ENCODE peak calls at places on chromosomes 2 and 18, in four cellular contexts. F, O, P and M are unnamed samples. For H3K36me3, the result is how much of the 10 kb centered on the place peaks cover.

GRCh38 chr2:8303322-8303832 is 378.5 kb upstream of the ID2 start:
- DNase-seq in F (peak), P (peak), O (peak), M (peak)

GRCh38 chr2:64876137-64876647 is 113.0 kb upstream of the SLC1A4 start:
- DNase-seq in P (no peak), F (no peak), O (no peak), M (no peak)

GRCh38 chr2:66478729-66479316 is 43.9 kb downstream of the MEIS1 start:
- DNase-seq in P (no peak), F (no peak), O (no peak), M (no peak)

GRCh38 chr2:28869494-28870145 is 489 bp downstream of the TRMT61B start:
- DNase-seq in P (no peak), F (peak), O (peak), M (no peak)

GRCh38 chr18:14974088-14974487 is 226.1 kb downstream of the ANKRD30B start:
- DNase-seq in O (no peak), F (no peak), P (peak), M (no peak)

GRCh38 chr18:57792741-57793629 is 10.1 kb downstream of the ATP8B1 start:
- DNase-seq in F (no peak), P (peak), O (no peak), M (peak)

GRCh38 chr2:29322011-29322410 is 206.8 kb downstream of the CLIP4 start:
- DNase-seq in P (no peak), F (no peak), O (no peak), M (no peak)

GRCh38 chr2:191521608-191522208 is 156.2 kb upstream of the NABP1 start:
- DNase-seq in F (no peak), P (no peak), O (no peak), M (no peak)

GRCh38 chr2:20093263-20094141 is 42.1 kb upstream of the LAPTM4A start:
- DNase-seq in P (no peak), O (peak), F (peak), M (peak)

GRCh38 chr2:121698318-121698930 is 38.3 kb downstream of the NIFK start:
- DNase-seq in O (peak), P (no peak), F (no peak), M (no peak)

GRCh38 chr18:1559563-1559962 is 654.9 kb downstream of the ADCYAP1 start:
- DNase-seq in F (no peak), P (no peak), O (no peak), M (no peak)

GRCh38 chr2:239399404-239399999 is 1.3 kb downstream of the HDAC4 start:
- DNase-seq in F (peak), P (no peak), O (peak), M (peak)

GRCh38 chr2:220277445-220277960 is 650.1 kb downstream of the SLC4A3 start:
- DNase-seq in F (peak), P (peak), O (no peak), M (no peak)

GRCh38 chr2:109415460-109416004 is 198.2 kb downstream of the SEPTIN10 start:
- DNase-seq in O (no peak), F (no peak), P (no peak), M (no peak)

GRCh38 chr2:142290931-142291330 is 160.1 kb upstream of the LRP1B start:
- DNase-seq in P (no peak), F (peak), O (no peak), M (no peak)

GRCh38 chr2:85785027-85785822 is 31.4 kb downstream of the ATOH8 start:
- DNase-seq in P (peak), O (peak), F (no peak), M (no peak)

GRCh38 chr2:33496150-33496549 is 19.7 kb downstream of the RASGRP3 start:
- DNase-seq in P (no peak), F (no peak), O (no peak), M (no peak)

GRCh38 chr2:88549616-88550292 is 77.5 kb downstream of the EIF2AK3 start:
- DNase-seq in P (no peak), F (no peak), O (no peak), M (no peak)

GRCh38 chr2:4533806-4534205 is 830.4 kb downstream of the DCDC2C start:
- DNase-seq in P (no peak), F (no peak), O (no peak), M (no peak)

GRCh38 chr2:38037757-38038615 is 38.0 kb downstream of the CYP1B1 start:
- DNase-seq in O (no peak), P (no peak), F (peak), M (no peak)

GRCh38 chr2:10076988-10077527 is 3.2 kb downstream of the CYS1 start:
- DNase-seq in F (no peak), P (no peak), O (no peak), M (no peak)

GRCh38 chr2:101792208-101792607 is 94.7 kb downstream of the MAP4K4 start:
- DNase-seq in O (no peak), F (no peak), P (no peak), M (no peak)

GRCh38 chr2:108451976-108452375 is 3.0 kb downstream of the GCC2 start:
- DNase-seq in P (no peak), F (no peak), O (no peak), M (no peak)

GRCh38 chr2:28592481-28592880 is 96.6 kb downstream of the PLB1 start:
- DNase-seq in P (no peak), O (peak), F (no peak), M (no peak)

GRCh38 chr2:37020212-37020886 is 54.0 kb upstream of the STRN start:
- DNase-seq in O (peak), F (peak), P (peak), M (peak)

GRCh38 chr2:222311978-222312738 is 13.4 kb upstream of the PAX3 start:
- DNase-seq in P (no peak), O (no peak), F (no peak), M (no peak)

GRCh38 chr18:55387139-55387984 is 200.6 kb downstream of the TCF4 start:
- DNase-seq in O (no peak), P (no peak), F (peak), M (no peak)

GRCh38 chr2:215811409-215812355 is 201.7 kb downstream of the MREG start:
- DNase-seq in F (no peak), O (no peak), P (no peak), M (no peak)

GRCh38 chr2:138298900-138299299 is 202.7 kb upstream of the SPOPL start:
- DNase-seq in P (no peak), F (no peak), O (no peak), M (no peak)

GRCh38 chr2:12047761-12048160 is 301.3 kb downstream of the LPIN1 start:
- DNase-seq in O (no peak), P (no peak), F (no peak), M (no peak)

GRCh38 chr2:166270376-166270775 is 105.4 kb downstream of the SCN9A start:
- DNase-seq in P (no peak), F (no peak), O (no peak), M (no peak)

DNA sequence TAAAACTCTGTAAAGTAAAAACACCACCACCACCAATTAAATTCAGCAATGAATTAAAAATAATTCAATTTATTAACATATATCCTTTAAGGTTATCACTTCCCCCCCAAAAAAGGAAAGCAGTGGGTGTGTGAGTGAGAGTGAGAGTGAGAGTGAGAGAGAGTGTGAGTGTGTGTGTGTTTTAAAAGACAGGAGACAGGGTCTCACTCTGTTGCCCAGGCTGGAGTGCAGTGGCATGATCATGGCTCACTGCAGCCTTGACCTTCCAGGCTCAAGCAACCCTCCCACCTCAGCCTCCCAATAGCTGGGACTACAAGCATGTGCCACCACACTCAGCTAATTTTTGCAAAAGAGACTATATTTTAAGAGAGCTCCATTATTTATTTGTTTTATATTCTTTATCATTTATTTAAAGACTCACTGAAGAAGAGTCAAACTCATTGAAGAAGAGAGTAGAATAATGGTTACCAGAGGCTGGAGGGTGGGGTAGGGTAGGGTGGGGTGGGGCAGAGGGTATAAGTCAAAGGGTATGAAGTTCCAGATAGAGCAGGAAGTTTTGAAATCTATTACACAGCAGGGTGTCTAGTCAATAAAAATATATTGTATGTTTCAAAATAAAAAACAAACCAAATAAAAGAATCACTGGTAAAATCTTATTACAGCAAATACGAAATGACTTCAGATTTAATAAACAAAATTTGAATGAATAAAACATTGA is 121.6 kb downstream of the C2orf74 start:
- DNase-seq in O (no peak), P (no peak), F (no peak), M (no peak)
- H3K36me3 ChIP-seq in O (under half), P (under half), F (under half), M (under half)

DNA sequence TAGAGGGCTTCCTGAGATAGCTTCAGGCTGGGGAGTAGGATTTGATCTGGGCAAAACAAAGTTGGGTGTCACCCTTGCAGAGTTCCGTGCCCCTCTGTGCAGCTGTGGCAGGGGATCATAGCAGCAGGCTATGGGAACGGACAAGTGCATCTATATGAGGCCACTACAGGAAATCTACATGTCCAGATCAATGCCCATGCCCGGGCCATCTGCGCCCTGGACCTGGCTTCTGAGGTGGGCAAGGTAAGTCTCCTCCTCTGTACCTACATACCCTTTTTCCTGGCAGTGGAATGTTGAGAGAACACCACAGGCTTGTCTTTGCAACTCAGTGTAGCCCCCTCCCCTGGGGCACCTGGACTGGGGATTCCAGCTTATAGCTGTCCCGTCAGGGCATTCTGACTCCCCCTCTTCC is 3.5 kb downstream of the WDR54 start:
- DNase-seq in O (no peak), P (no peak), F (no peak), M (no peak)
- TF ChIP-seq POLR2A in O (no peak), P (no peak), F (no peak), M (no peak)

DNA sequence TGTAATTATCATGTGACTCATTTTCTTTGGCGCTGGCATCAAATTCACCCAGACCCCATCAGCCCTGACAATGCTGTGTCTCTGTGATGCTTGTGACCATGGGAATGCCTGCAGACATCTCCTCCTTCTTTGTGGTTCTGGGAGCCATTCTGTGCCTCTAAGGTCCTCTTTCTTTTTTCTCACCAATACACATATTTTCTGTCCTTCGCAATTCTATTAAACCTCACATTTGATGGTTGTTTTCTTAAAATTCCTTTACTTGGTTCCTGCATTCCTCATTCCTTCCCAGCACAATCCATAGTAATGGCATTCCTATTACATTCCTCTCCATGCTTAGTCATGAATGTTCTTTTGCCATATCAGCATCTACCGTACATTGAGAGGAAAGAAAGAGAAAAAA is 375.3 kb downstream of the PIK3C3 start:
- DNase-seq in P (no peak), O (no peak), F (no peak), M (no peak)
- H3K27ac ChIP-seq in P (no peak), O (no peak), F (no peak), M (no peak)

GRCh38 chr2:69535739-69536374 is 98.6 kb upstream of the NFU1 start:
- DNase-seq in F (no peak), P (no peak), O (no peak), M (no peak)
- H3K36me3 ChIP-seq in F (under half), P (under half), O (under half), M (under half)

DNA sequence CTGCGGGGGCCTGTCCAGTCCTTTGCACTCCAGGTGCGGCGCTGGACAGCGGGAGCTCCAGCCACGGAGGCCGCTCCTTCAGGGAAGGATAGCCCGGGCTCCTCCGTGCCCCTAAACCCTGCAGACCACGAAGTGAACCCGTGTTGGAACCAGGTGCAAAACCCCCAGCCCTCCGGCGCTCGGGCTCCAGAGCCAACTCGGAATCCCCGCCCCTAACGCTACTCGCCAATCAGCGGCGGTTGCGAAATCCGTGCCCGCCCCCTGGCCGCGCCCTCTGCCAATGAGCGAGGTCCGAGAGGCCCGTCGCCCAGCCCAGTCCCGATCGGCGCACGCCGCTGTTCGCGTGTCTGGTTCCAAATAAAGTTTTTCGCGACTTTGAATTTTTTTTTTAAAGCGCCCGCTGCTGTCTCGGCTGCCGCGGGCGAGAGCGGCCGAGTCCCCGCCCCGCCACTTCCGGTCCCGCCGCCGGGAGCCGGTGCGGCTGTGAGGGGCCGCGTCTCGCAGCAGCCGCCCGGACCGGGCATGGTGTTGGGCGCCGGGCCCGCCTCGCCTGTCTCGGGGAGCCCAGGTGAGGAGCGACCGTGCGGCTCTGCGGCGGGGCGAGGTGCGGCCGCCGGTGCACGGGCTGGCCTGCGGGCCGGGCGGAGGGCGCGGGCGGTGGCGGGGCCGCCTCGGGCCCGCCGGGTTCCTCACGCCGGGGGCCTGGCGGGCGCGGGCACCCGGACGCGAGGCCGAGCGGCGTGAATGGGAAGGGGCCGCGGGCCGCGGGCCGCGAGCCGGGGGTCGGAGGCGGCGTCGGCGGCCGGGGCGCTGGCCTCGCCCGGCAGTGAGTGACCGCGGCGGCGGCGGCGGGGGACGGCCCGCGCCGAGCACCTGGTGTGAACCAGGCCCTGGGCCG is at the start of gene UBE2F:
- DNase-seq in F (peak), P (peak), O (peak), M (peak)
- TF ChIP-seq POLR2A in F (peak), P (no peak), O (no peak), M (peak)